ENCODE peak calls at places on chromosomes 16 and 17, in four cellular contexts. A is sigmoid colon, Z is ovary, I is K562. F is an unnamed sample.

GRCh38 chr16:59826767-59827166 is 1092.7 kb upstream of the GOT2 start:
- DNase-seq in Z (no peak), A (no peak), I (no peak), F (no peak)

GRCh38 chr16:51629602-51630001 is 478.5 kb upstream of the SALL1 start:
- DNase-seq in A (no peak), Z (no peak), I (no peak), F (no peak)

GRCh38 chr16:57686577-57686976 is 8.0 kb upstream of the DRC7 start:
- DNase-seq in A (no peak), I (no peak), Z (no peak), F (no peak)

GRCh38 chr16:28974007-28974436 is 556 bp upstream of the SPNS1 start:
- DNase-seq in I (peak), Z (peak), A (no peak), F (peak)

GRCh38 chr16:80369559-80369958 is 171.2 kb upstream of the DYNLRB2 start:
- DNase-seq in I (peak), A (peak), Z (peak), F (peak)

GRCh38 chr17:64778367-64779290 is 116.5 kb upstream of the SMURF2 start:
- DNase-seq in A (peak), Z (no peak), I (no peak), F (peak)

GRCh38 chr16:3740186-3740585 is 22.9 kb upstream of the TRAP1 start:
- DNase-seq in Z (no peak), A (peak), I (no peak), F (no peak)

GRCh38 chr17:58312021-58312630 is 16.5 kb downstream of the TSPOAP1 start:
- DNase-seq in Z (no peak), A (peak), I (no peak), F (no peak)

GRCh38 chr16:1150511-1150982 is 2.4 kb upstream of the CACNA1H start:
- DNase-seq in Z (peak), I (peak), A (no peak), F (no peak)

GRCh38 chr16:80526418-80527061 is 14.3 kb upstream of the DYNLRB2 start:
- DNase-seq in A (no peak), Z (peak), I (peak), F (peak)

GRCh38 chr17:82257473-82257872 is 16.0 kb downstream of the CSNK1D start:
- DNase-seq in I (no peak), Z (no peak), A (peak), F (no peak)

GRCh38 chr16:14111713-14112538 is 40.8 kb downstream of the MRTFB start:
- DNase-seq in Z (peak), I (no peak), A (peak), F (peak)

GRCh38 chr16:78666318-78666717 is 566.9 kb downstream of the WWOX start:
- DNase-seq in Z (no peak), A (no peak), I (no peak), F (no peak)

GRCh38 chr17:82433560-82434215 is 15.3 kb upstream of the OGFOD3 start:
- DNase-seq in I (no peak), A (no peak), Z (no peak), F (no peak)

GRCh38 chr17:45342871-45343526 is 26.2 kb upstream of the MAP3K14 start:
- DNase-seq in I (no peak), A (peak), Z (no peak), F (peak)

GRCh38 chr17:45345246-45345553 is 28.4 kb upstream of the MAP3K14 start:
- DNase-seq in I (no peak), A (peak), Z (no peak), F (peak)

GRCh38 chr17:45345554-45346254 is 28.9 kb upstream of the MAP3K14 start:
- DNase-seq in Z (no peak), I (peak), A (peak), F (peak)

GRCh38 chr17:45347451-45347850 is 30.6 kb upstream of the MAP3K14 start:
- DNase-seq in A (peak), Z (no peak), I (no peak), F (no peak)

DNA sequence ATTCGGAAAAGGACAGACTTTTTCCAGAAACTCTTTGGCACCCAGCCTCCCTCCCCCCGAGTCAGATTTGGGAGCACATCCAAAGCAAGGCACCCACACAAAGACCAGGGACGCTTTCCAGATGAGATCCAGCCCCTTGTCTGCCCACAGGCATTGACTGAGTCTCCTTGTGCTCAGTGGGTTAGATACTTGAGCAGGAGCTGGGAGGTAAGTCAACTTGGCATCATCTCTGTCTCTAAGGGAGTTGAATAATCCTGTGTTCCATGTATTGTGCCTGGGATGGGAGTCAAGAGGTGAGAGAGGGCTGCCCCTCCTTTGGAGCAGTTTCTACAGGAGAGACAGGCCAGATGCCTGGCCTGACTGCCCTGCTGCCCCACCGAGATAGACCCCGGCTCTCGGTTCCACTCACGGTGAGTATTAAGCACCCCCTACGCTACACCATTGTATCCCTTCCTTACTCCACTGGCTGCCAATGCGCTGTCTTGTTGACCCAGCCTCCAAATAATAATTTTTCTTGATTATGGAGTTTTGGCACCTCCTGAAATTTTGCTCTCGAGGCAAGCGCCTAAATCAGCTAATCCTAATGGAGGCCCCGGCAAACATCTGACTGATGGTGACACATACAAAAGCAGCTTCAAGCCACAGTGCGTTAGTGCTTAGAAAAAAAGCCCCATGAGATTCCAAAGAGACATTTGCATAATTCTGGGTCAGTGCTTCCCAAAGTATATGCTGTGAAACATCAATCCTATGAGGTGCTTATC is 29.6 kb upstream of the MAP3K14 start:
- DNase-seq in Z (peak), I (no peak), A (peak), F (peak)
- H3K27ac ChIP-seq in Z (no peak), I (no peak), A (peak), F (peak)

DNA sequence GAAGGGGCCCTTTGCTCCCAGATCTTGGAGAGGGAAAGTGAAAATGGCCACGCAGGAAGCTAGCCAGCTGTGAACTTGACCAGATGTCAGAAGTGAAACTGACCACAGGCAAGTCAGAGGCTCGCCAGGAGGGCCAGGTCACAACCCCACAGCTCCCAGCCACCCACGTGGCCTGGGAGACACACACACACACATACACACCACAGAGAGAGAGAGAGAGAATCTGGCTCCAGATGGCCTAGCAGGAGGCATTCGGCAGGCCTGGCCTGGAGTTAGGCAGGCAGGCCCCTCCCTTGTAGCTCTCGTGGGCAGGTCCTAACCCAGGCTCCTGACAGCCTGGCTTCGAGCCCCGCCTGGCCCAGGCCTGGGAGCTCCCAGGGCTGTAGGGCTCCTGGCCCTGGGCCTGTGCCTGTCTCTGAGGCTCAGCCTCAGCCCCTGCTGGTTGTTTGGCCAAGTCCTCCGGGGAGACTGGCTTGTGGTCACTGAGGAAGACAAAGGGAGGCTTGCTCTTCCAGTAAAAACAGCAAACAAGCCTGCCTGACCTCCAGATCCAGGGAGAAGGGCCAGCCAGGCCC is 20.2 kb downstream of the NGFR start:
- DNase-seq in A (peak), Z (peak), I (peak), F (peak)
- TF ChIP-seq EP300 in A (peak), Z (no peak), I (no peak), F (no peak)

GRCh38 chr16:87854053-87854906 is 15.0 kb downstream of the SLC7A5 start:
- DNase-seq in Z (peak), A (no peak), I (peak), F (peak)
- TF ChIP-seq POLR2A in Z (no peak), A (no peak), I (no peak), F (no peak)

GRCh38 chr16:4934591-4934990 is 2.4 kb downstream of the PPL start:
- DNase-seq in A (no peak), I (no peak), Z (no peak), F (no peak)

GRCh38 chr16:4933871-4934395 is 3.0 kb downstream of the PPL start:
- DNase-seq in Z (no peak), I (no peak), A (no peak), F (no peak)

GRCh38 chr16:4935231-4935855 is 1.6 kb downstream of the PPL start:
- DNase-seq in A (peak), I (no peak), Z (peak), F (peak)

GRCh38 chr16:4931381-4931780 is 5.6 kb downstream of the PPL start:
- DNase-seq in I (no peak), A (no peak), Z (no peak), F (no peak)

GRCh38 chr16:4933433-4933832 is 3.5 kb downstream of the PPL start:
- DNase-seq in I (no peak), A (no peak), Z (no peak), F (no peak)
- H3K27ac ChIP-seq in I (no peak), A (no peak), Z (no peak), F (no peak)

GRCh38 chr16:24272379-24272778 is 16.2 kb downstream of the CACNG3 start:
- DNase-seq in A (no peak), Z (no peak), I (no peak), F (no peak)
- TF ChIP-seq EP300 in A (no peak), Z (no peak), I (no peak), F (no peak)

GRCh38 chr16:16007743-16008111 is 58.3 kb downstream of the ABCC1 start:
- DNase-seq in I (no peak), A (no peak), Z (no peak), F (peak)
- TF ChIP-seq POLR2A in I (no peak), A (no peak), Z (no peak), F (no peak)

F was measured in transverse colon.